ENCODE peak calls at places on chromosomes 12 and 14, in nine cellular contexts. H is IMR-90, R is aorta, Y is neural progenitor cell, F is A549, T is lung, I is ovary, S is dorsolateral prefrontal cortex, Z is spleen. K is an unnamed sample.
A peak's percentile ranks its signal among the peaks of the same experiment; 100 is the strongest.

GRCh38 chr12:28012333-28012918 is 39.9 kb upstream of the PTHLH start:
- DNase-seq in H (no peak), R (no peak), Y (no peak), F (no peak), T (no peak), I (no peak), S (no peak), Z (no peak), K (no peak)

GRCh38 chr12:112121780-112122565 is 3.4 kb upstream of the TRAFD1 start:
- DNase-seq in H (peak; percentile 88), R (peak; percentile 89), Y (no peak), F (peak; percentile 79), T (peak; percentile 77), I (peak; percentile 79), S (peak; percentile 74), Z (no peak), K (peak; percentile 64)

GRCh38 chr12:132146098-132146497 is 1.8 kb downstream of the NOC4L start:
- DNase-seq in H (no peak), R (peak; percentile 61), Y (no peak), F (no peak), T (no peak), I (no peak), S (no peak), Z (no peak), K (no peak)

GRCh38 chr14:77612011-77612620 is 4.3 kb downstream of the SPTLC2 start:
- DNase-seq in H (peak; percentile 71), R (no peak), Y (no peak), F (no peak), T (no peak), I (no peak), S (no peak), Z (no peak), K (no peak)

GRCh38 chr14:104504172-104504735 is 75.3 kb upstream of the C14orf180 start:
- DNase-seq in H (no peak), R (no peak), Y (no peak), F (no peak), T (no peak), I (no peak), S (no peak), Z (peak; percentile 54), K (no peak)

GRCh38 chr12:14777271-14777670 is 26.0 kb downstream of the WBP11 start:
- DNase-seq in H (no peak), R (no peak), Y (peak; percentile 48), F (no peak), T (no peak), I (no peak), S (no peak), Z (no peak), K (peak; percentile 46)

GRCh38 chr12:82687020-82687951 is 580 bp downstream of the TMTC2 start:
- DNase-seq in H (peak; percentile 9), R (peak; percentile 74), Y (peak; percentile 72), F (peak; percentile 54), T (peak; percentile 66), I (peak; percentile 37), S (peak; percentile 56), Z (peak; percentile 87), K (peak; percentile 80)

GRCh38 chr14:89276424-89276975 is 140.5 kb downstream of the FOXN3 start:
- DNase-seq in H (peak; percentile 76), R (no peak), Y (no peak), F (no peak), T (no peak), I (no peak), S (no peak), Z (no peak), K (peak; percentile 33)

GRCh38 chr14:67623114-67623513 is 3.4 kb downstream of the ARG2 start:
- DNase-seq in H (no peak), R (no peak), Y (no peak), F (no peak), T (no peak), I (no peak), S (no peak), Z (no peak), K (no peak)

GRCh38 chr14:101947577-101947903 is 16.8 kb upstream of the DYNC1H1 start:
- DNase-seq in H (no peak), R (no peak), Y (no peak), F (no peak), T (no peak), I (no peak), S (no peak), Z (no peak), K (no peak)

GRCh38 chr12:86134571-86134970 is 121.6 kb downstream of the MGAT4C start:
- DNase-seq in H (peak; percentile 35), R (no peak), Y (no peak), F (peak; percentile 4), T (no peak), I (no peak), S (no peak), Z (no peak), K (no peak)

GRCh38 chr12:130497331-130497730 is 159.6 kb downstream of the PIWIL1 start:
- DNase-seq in H (no peak), R (no peak), Y (no peak), F (no peak), T (no peak), I (no peak), S (no peak), Z (no peak), K (no peak)

GRCh38 chr14:73338551-73338950 is 101.2 kb downstream of the PAPLN start:
- DNase-seq in H (no peak), R (no peak), Y (no peak), F (no peak), T (no peak), I (no peak), S (no peak), Z (no peak), K (no peak)

GRCh38 chr14:54207075-54207474 is 189.7 kb upstream of the CDKN3 start:
- DNase-seq in H (peak; percentile 42), R (no peak), Y (no peak), F (no peak), T (no peak), I (no peak), S (no peak), Z (no peak), K (no peak)

GRCh38 chr12:130818381-130819247 is 20.4 kb downstream of the STX2 start:
- DNase-seq in H (no peak), R (peak; percentile 89), Y (peak; percentile 85), F (peak; percentile 49), T (peak; percentile 65), I (peak; percentile 70), S (peak; percentile 75), Z (peak; percentile 94), K (peak; percentile 78)

GRCh38 chr14:30283822-30284446 is 275.0 kb upstream of the G2E3 start:
- DNase-seq in H (peak; percentile 53), R (no peak), Y (peak; percentile 70), F (peak; percentile 50), T (no peak), I (no peak), S (no peak), Z (no peak), K (no peak)

DNA sequence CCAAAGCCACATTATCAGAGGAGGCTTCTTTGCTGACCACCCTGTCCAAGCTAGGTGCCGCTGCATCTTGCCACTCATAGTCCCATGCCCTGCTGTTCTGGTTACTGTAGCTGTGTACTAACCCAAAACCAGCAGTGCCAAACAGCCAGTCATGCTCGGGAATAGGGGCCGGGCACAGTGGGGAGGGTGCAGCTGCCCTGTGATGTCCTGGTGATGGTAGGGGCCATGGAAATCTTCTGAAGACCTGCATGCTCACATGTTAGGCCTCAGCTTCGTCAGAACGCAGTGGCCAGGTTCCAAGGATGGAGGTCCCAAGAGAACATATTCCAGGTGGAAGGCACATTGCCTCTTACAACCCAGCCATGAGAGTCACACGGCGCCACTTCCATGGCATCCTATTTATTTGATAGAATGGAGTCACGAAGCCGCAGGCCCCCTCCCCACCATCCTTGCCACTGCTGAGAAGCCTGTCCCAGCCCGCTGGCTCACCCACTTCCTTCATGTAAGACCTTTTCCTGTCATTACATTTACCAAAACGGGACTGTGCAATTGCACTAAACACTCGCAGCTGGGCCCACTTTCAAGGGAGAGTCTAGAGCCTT is 48.5 kb downstream of the FAM222A start:
- DNase-seq in H (no peak), R (peak; percentile 55), Y (no peak), F (no peak), T (no peak), I (peak; percentile 13), S (peak; percentile 23), Z (no peak), K (no peak)
- H3K27ac ChIP-seq in H (no peak overlapping the region), R (no peak overlapping the region), Y (no peak overlapping the region), F (no peak overlapping the region), T (no peak overlapping the region), I (no peak overlapping the region), S (no peak overlapping the region), Z (peak overlapping the region; percentile 69), K (no peak overlapping the region)

GRCh38 chr12:21940972-21941521 is at the start of gene ABCC9:
- DNase-seq in H (peak; percentile 33), R (peak; percentile 86), Y (peak; percentile 72), F (no peak), T (peak; percentile 34), I (peak; percentile 64), S (peak; percentile 41), Z (peak; percentile 58), K (peak; percentile 13)
- H3K27ac ChIP-seq in H (no peak within 1 kb of the TSS), R (peak within 1 kb of the TSS; percentile 7), Y (no peak within 1 kb of the TSS), F (no peak within 1 kb of the TSS), T (peak within 1 kb of the TSS; percentile 86), I (peak within 1 kb of the TSS; percentile 75), S (peak within 1 kb of the TSS; percentile 80), Z (peak within 1 kb of the TSS; percentile 63), K (peak within 1 kb of the TSS; percentile 76)

GRCh38 chr12:13745100-13745678 is 236.2 kb downstream of the GRIN2B start:
- DNase-seq in H (no peak), R (no peak), Y (peak; percentile 73), F (no peak), T (no peak), I (no peak), S (no peak), Z (no peak), K (peak; percentile 26)

GRCh38 chr12:13749380-13749779 is 232.0 kb downstream of the GRIN2B start:
- DNase-seq in H (no peak), R (no peak), Y (peak; percentile 51), F (no peak), T (no peak), I (no peak), S (no peak), Z (no peak), K (no peak)

DNA sequence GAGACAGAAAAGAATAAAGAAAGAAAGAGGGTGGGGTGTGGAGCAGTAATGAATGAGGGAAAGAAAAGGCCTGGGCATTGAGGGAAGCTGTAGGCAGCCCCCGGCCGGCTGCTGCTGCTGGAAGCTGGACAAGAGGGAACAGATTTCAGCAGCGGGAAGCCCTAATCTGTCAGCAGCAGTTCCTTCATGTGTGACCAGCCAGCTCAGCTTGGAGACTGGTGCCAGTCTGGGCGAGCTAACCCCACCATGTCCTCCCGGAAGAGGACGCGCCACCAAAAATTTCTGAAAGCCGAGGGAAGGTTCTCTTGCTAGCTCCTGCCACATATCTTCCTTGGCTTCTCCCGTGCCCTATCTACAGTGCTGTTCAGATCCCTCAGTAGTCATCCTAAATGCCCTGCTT is 236.8 kb downstream of the GRIN2B start:
- DNase-seq in H (no peak), R (no peak), Y (peak; percentile 87), F (no peak), T (no peak), I (no peak), S (peak; percentile 40), Z (no peak), K (no peak)
- H3K27ac ChIP-seq in H (no peak overlapping the region), R (no peak overlapping the region), Y (peak overlapping the region; percentile 85), F (no peak overlapping the region), T (no peak overlapping the region), I (no peak overlapping the region), S (peak overlapping the region; percentile 55), Z (no peak overlapping the region), K (no peak overlapping the region)

DNA sequence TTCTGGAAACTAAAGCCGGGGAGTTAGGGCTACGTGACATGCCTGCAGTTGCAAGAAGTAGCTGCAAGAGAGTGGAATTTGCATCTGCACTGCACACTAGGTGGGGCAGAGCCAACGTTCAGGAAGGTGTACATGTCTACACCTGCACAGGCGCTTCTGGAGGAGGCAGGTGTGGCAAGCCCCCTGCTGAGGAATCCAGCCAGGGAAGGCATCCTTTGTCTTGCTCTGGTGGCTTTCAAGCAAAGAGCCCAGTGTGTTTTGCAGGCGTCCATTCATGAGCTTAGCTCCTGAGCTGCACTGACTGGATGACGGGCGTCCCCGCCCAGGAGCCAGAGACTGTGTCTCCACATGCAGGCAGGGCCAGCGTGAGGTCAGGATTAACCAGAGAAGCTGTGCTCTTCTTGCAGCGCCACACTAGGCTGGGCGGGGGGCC is 116.3 kb downstream of the ZFP36L1 start:
- DNase-seq in H (no peak), R (no peak), Y (peak; percentile 64), F (no peak), T (no peak), I (no peak), S (no peak), Z (no peak), K (no peak)
- H3K27ac ChIP-seq in H (no peak overlapping the region), R (no peak overlapping the region), Y (no peak overlapping the region), F (no peak overlapping the region), T (no peak overlapping the region), I (no peak overlapping the region), S (no peak overlapping the region), Z (no peak overlapping the region), K (no peak overlapping the region)